ENCODE peak calls at places on chromosome 22, in ten cellular contexts. W, B, E, Y, I, M, F, O, D and P are unnamed samples.

GRCh38 chr22:27113211-27114030 is 456.0 kb downstream of the MIAT start:
- DNase-seq in B (no peak), F (peak; percentile 97), E (peak; percentile 95), M (no peak), Y (peak; percentile 82), D (no peak), I (peak; percentile 79), O (peak; percentile 55), W (peak; percentile 83), P (no peak)

GRCh38 chr22:44815099-44816070 is 63.0 kb downstream of the ARHGAP8 start:
- DNase-seq in M (no peak), D (peak; percentile 37), Y (no peak), W (no peak), O (no peak), F (no peak), B (peak; percentile 37), E (no peak), I (no peak), P (no peak)

GRCh38 chr22:22410677-22411076 is 97.9 kb downstream of the ZNF280B start:
- DNase-seq in F (no peak), B (no peak), D (no peak), E (no peak), M (no peak), I (no peak), W (no peak), O (no peak), Y (no peak), P (no peak)

GRCh38 chr22:19373450-19373849 is 58.1 kb downstream of the HIRA start:
- DNase-seq in F (no peak), O (no peak), I (no peak), W (no peak), B (no peak), E (no peak), D (no peak), M (no peak), Y (no peak), P (no peak)

GRCh38 chr22:24471570-24471969 is 23.6 kb upstream of the UPB1 start:
- DNase-seq in D (no peak), I (peak; percentile 86), E (no peak), W (no peak), B (no peak), Y (peak; percentile 76), O (peak; percentile 15), M (no peak), F (peak; percentile 92), P (no peak)

GRCh38 chr22:19748991-19749665 is 11.4 kb upstream of the TBX1 start:
- DNase-seq in W (no peak), F (no peak), E (no peak), M (no peak), D (no peak), Y (no peak), B (no peak), I (no peak), O (no peak), P (no peak)

GRCh38 chr22:46390652-46391301 is 55.3 kb downstream of the TRMU start:
- DNase-seq in M (no peak), W (peak; percentile 64), O (peak; percentile 93), Y (peak; percentile 68), I (peak; percentile 50), F (peak; percentile 65), E (no peak), D (no peak), B (peak; percentile 56), P (no peak)

GRCh38 chr22:21000987-21001600 is 824 bp downstream of the THAP7 start:
- DNase-seq in Y (peak; percentile 7), O (no peak), F (no peak), I (no peak), M (no peak), B (no peak), E (no peak), D (no peak), W (no peak), P (no peak)

GRCh38 chr22:37017356-37017755 is 1.9 kb downstream of the TST start:
- DNase-seq in Y (no peak), E (no peak), B (no peak), I (no peak), M (no peak), W (no peak), F (no peak), O (peak; percentile 55), D (no peak), P (no peak)

DNA sequence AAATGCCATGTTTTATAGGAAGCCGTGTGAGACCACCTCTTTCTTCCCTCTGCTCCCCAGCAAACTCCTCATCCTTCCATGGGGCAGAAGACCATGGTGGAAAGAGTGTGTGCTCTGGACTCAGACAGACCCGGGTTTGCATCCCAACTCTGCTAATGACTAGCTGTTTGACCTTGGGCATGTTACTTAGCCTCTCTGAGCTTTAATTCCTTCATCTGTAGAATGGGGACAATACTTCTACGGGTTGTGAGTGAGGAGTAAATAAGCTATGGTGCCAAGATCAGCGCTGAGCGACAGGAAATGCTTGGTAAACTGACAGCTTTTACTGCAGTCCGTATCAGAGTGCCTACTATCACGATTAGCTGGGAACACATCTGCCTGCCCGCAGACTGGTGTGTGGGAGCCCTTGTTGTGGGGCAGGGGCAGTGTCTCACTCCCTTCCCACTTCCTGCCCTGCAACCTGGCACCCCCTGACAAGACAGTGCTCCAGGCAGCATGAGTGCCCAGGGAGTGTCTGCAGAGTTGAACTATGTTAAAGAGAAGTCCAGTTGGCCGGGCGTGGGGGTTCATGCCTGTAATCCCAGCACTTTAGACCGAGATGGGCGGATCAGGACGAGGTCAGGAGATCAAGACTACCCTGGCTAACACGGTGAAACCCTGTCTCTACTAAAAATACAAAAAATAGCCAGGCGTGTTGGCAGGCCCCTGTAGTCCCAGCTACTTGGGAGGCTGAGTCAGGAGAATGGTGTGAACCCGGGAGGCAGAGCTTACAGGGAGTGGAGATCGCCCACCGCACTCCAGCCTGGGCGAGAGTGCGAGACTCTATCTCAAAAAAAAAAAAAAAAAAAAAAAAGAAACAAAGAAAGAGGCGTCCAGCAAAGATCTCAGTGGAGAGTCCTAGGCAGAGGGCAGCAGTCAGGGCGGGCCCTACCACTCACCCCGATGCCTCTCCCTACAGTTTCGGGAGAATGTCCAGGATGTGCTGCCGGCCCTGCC is 2.2 kb downstream of the SEC14L2 start:
- DNase-seq in W (no peak), E (no peak), M (no peak), B (no peak), D (no peak), F (no peak), I (no peak), Y (no peak), O (no peak), P (no peak)
- H3K4me3 ChIP-seq in W (no peak overlapping the region), E (peak overlapping the region; percentile 80), M (no peak overlapping the region), B (no peak overlapping the region), D (no peak overlapping the region), F (no peak overlapping the region), I (no peak overlapping the region), Y (peak overlapping the region; percentile 77), O (no peak overlapping the region), P (no peak overlapping the region)

GRCh38 chr22:39238966-39239510 is 5.7 kb downstream of the PDGFB start:
- DNase-seq in O (no peak), Y (no peak), F (no peak), D (no peak), B (no peak), E (no peak), W (no peak), M (no peak), I (no peak), P (no peak)
- H3K4me1 ChIP-seq in O (peaks cover 86% of the 10 kb centered on the region), Y (peaks cover 1% of the 10 kb centered on the region), F (peaks cover 5% of the 10 kb centered on the region), D (peaks cover 69% of the 10 kb centered on the region), B (peaks cover 71% of the 10 kb centered on the region), E (peaks cover 60% of the 10 kb centered on the region), W (peaks cover 14% of the 10 kb centered on the region), M (peaks cover 92% of the 10 kb centered on the region), I (peaks cover 18% of the 10 kb centered on the region), P (peaks cover 71% of the 10 kb centered on the region)

DNA sequence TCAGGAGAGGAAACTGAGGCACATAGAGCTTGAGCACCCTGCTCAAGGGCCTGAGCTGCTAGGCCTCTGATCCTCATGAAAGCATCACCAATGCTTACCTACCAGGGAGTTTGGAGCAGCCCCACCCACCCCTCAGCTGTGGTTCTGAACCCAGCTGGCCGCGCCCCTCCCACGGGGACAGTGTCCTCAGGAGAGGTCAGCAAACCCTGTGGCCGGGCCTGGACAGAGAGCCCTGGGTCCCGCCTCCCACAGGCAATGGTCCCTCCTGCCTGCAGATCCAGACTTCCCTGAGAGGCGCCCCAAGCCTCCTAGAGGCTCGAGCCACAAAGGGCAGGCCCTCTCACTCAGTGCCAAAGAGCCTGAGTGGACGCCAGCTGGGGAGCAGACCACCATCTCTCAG is 184.9 kb downstream of the BRD1 start:
- DNase-seq in E (no peak), O (no peak), I (no peak), M (no peak), D (no peak), W (no peak), Y (no peak), F (no peak), B (no peak), P (no peak)
- H3K4me3 ChIP-seq in E (no peak overlapping the region), O (no peak overlapping the region), I (no peak overlapping the region), M (no peak overlapping the region), D (no peak overlapping the region), W (no peak overlapping the region), Y (no peak overlapping the region), F (no peak overlapping the region), B (no peak overlapping the region), P (no peak overlapping the region)

GRCh38 chr22:30305906-30306628 is 16.8 kb upstream of the CASTOR1 start:
- DNase-seq in W (no peak), E (no peak), B (no peak), M (no peak), Y (no peak), I (no peak), O (no peak), F (no peak), D (no peak), P (no peak)

GRCh38 chr22:30306629-30307016 is 17.3 kb upstream of the CASTOR1 start:
- DNase-seq in Y (no peak), E (no peak), I (no peak), F (no peak), W (no peak), O (no peak), D (no peak), M (no peak), B (no peak), P (no peak)

GRCh38 chr22:30308096-30308495 is 18.6 kb downstream of the TBC1D10A start:
- DNase-seq in Y (no peak), M (no peak), O (no peak), E (no peak), B (no peak), W (no peak), D (no peak), F (no peak), I (no peak), P (no peak)

GRCh38 chr22:30308518-30309230 is 18.1 kb downstream of the TBC1D10A start:
- DNase-seq in I (no peak), W (no peak), M (no peak), F (peak; percentile 73), Y (peak; percentile 60), E (no peak), B (no peak), D (no peak), O (peak; percentile 34), P (no peak)

GRCh38 chr22:30307026-30307574 is 17.8 kb upstream of the CASTOR1 start:
- DNase-seq in I (no peak), F (no peak), O (no peak), M (no peak), W (no peak), Y (no peak), B (no peak), E (no peak), D (no peak), P (no peak)
- H3K4me1 ChIP-seq in I (peaks cover 77% of the 10 kb centered on the region), F (peaks cover 41% of the 10 kb centered on the region), O (peaks cover 93% of the 10 kb centered on the region), M (peaks cover 100% of the 10 kb centered on the region), W (peaks cover 3% of the 10 kb centered on the region), Y (peaks cover 47% of the 10 kb centered on the region), B (peaks cover 88% of the 10 kb centered on the region), E (peaks cover 67% of the 10 kb centered on the region), D (peaks cover 99% of the 10 kb centered on the region), P (peaks cover 99% of the 10 kb centered on the region)